ENCODE peak calls at places on chromosomes 13 and 19, in seven cellular contexts. One of them, this sample, is unnamed.

GRCh38 chr13:67736646-67737420 is 506.7 kb upstream of the PCDH9 start:
- DNase-seq in astrocyte of the cerebellum: peak
- DNase-seq in osteocyte: no peak
- DNase-seq in mucosa of descending colon: no peak
- DNase-seq in AG10803: peak
- DNase-seq in cardiac muscle cell: peak
- DNase-seq in B cell: no peak
- DNase-seq in this sample: no peak

GRCh38 chr19:16168465-16169081 is 4.8 kb downstream of the CIB3 start:
- DNase-seq in osteocyte: no peak
- DNase-seq in AG10803: no peak
- DNase-seq in B cell: peak
- DNase-seq in mucosa of descending colon: no peak
- DNase-seq in astrocyte of the cerebellum: no peak
- DNase-seq in cardiac muscle cell: no peak
- DNase-seq in this sample: no peak

GRCh38 chr13:110347535-110348308 is 40.6 kb downstream of the COL4A2 start:
- DNase-seq in B cell: no peak
- DNase-seq in astrocyte of the cerebellum: no peak
- DNase-seq in mucosa of descending colon: no peak
- DNase-seq in cardiac muscle cell: no peak
- DNase-seq in osteocyte: no peak
- DNase-seq in AG10803: peak
- DNase-seq in this sample: peak

GRCh38 chr19:51749979-51750378 is 1.7 kb downstream of the FPR1 start:
- DNase-seq in mucosa of descending colon: no peak
- DNase-seq in astrocyte of the cerebellum: no peak
- DNase-seq in AG10803: peak
- DNase-seq in osteocyte: no peak
- DNase-seq in cardiac muscle cell: no peak
- DNase-seq in B cell: no peak
- DNase-seq in this sample: no peak

GRCh38 chr19:35786299-35787160 is 11.2 kb downstream of the ARHGAP33 start:
- DNase-seq in mucosa of descending colon: no peak
- DNase-seq in B cell: no peak
- DNase-seq in AG10803: no peak
- DNase-seq in cardiac muscle cell: no peak
- DNase-seq in astrocyte of the cerebellum: no peak
- DNase-seq in osteocyte: no peak
- DNase-seq in this sample: no peak

GRCh38 chr13:49776871-49777270 is 15.6 kb downstream of the KPNA3 start:
- DNase-seq in mucosa of descending colon: no peak
- DNase-seq in B cell: no peak
- DNase-seq in AG10803: peak
- DNase-seq in cardiac muscle cell: no peak
- DNase-seq in astrocyte of the cerebellum: no peak
- DNase-seq in osteocyte: no peak
- DNase-seq in this sample: no peak

GRCh38 chr13:37870895-37871550 is 1.5 kb upstream of the TRPC4 start:
- DNase-seq in osteocyte: no peak
- DNase-seq in AG10803: peak
- DNase-seq in astrocyte of the cerebellum: peak
- DNase-seq in mucosa of descending colon: no peak
- DNase-seq in cardiac muscle cell: no peak
- DNase-seq in B cell: no peak
- DNase-seq in this sample: no peak

GRCh38 chr19:29098863-29099481 is 114.0 kb downstream of the UQCRFS1 start:
- DNase-seq in B cell: no peak
- DNase-seq in mucosa of descending colon: peak
- DNase-seq in osteocyte: no peak
- DNase-seq in AG10803: peak
- DNase-seq in cardiac muscle cell: no peak
- DNase-seq in astrocyte of the cerebellum: no peak
- DNase-seq in this sample: peak

GRCh38 chr19:54017266-54017665 is 25.8 kb downstream of the CACNG6 start:
- DNase-seq in cardiac muscle cell: no peak
- DNase-seq in astrocyte of the cerebellum: no peak
- DNase-seq in osteocyte: no peak
- DNase-seq in mucosa of descending colon: no peak
- DNase-seq in B cell: no peak
- DNase-seq in AG10803: peak
- DNase-seq in this sample: no peak

GRCh38 chr13:65063753-65064152 is 2166.4 kb downstream of the PCDH9 start:
- DNase-seq in osteocyte: no peak
- DNase-seq in mucosa of descending colon: no peak
- DNase-seq in astrocyte of the cerebellum: peak
- DNase-seq in AG10803: peak
- DNase-seq in cardiac muscle cell: no peak
- DNase-seq in B cell: no peak
- DNase-seq in this sample: no peak

GRCh38 chr13:76663941-76664340 is 222.3 kb downstream of the KCTD12 start:
- DNase-seq in AG10803: peak
- DNase-seq in mucosa of descending colon: no peak
- DNase-seq in osteocyte: no peak
- DNase-seq in astrocyte of the cerebellum: no peak
- DNase-seq in B cell: no peak
- DNase-seq in cardiac muscle cell: no peak
- DNase-seq in this sample: no peak

GRCh38 chr19:1017115-1017905 is 3.6 kb downstream of the TMEM259 start:
- DNase-seq in cardiac muscle cell: no peak
- DNase-seq in mucosa of descending colon: peak
- DNase-seq in astrocyte of the cerebellum: no peak
- DNase-seq in AG10803: no peak
- DNase-seq in osteocyte: no peak
- DNase-seq in B cell: no peak
- DNase-seq in this sample: peak

GRCh38 chr13:46386996-46387851 is at the start of gene RUBCNL:
- DNase-seq in mucosa of descending colon: peak
- DNase-seq in astrocyte of the cerebellum: no peak
- DNase-seq in AG10803: peak
- DNase-seq in osteocyte: no peak
- DNase-seq in cardiac muscle cell: peak
- DNase-seq in B cell: peak
- DNase-seq in this sample: peak

GRCh38 chr13:63438951-63439350 is 2023.3 kb upstream of the PCDH20 start:
- DNase-seq in cardiac muscle cell: no peak
- DNase-seq in mucosa of descending colon: no peak
- DNase-seq in astrocyte of the cerebellum: no peak
- DNase-seq in osteocyte: no peak
- DNase-seq in B cell: no peak
- DNase-seq in AG10803: no peak
- DNase-seq in this sample: no peak

GRCh38 chr19:6233051-6233826 is 46.5 kb downstream of the MLLT1 start:
- DNase-seq in mucosa of descending colon: peak
- DNase-seq in AG10803: peak
- DNase-seq in cardiac muscle cell: no peak
- DNase-seq in B cell: no peak
- DNase-seq in astrocyte of the cerebellum: peak
- DNase-seq in osteocyte: no peak
- DNase-seq in this sample: no peak

GRCh38 chr13:108816381-108816780 is 187.0 kb downstream of the MYO16 start:
- DNase-seq in astrocyte of the cerebellum: no peak
- DNase-seq in AG10803: no peak
- DNase-seq in B cell: no peak
- DNase-seq in osteocyte: no peak
- DNase-seq in mucosa of descending colon: no peak
- DNase-seq in cardiac muscle cell: no peak
- DNase-seq in this sample: peak

GRCh38 chr13:87524775-87525174 is 146.4 kb upstream of the SLITRK5 start:
- DNase-seq in B cell: no peak
- DNase-seq in mucosa of descending colon: no peak
- DNase-seq in cardiac muscle cell: no peak
- DNase-seq in osteocyte: no peak
- DNase-seq in astrocyte of the cerebellum: no peak
- DNase-seq in AG10803: no peak
- DNase-seq in this sample: no peak

GRCh38 chr13:94309997-94310842 is 169.3 kb downstream of the DCT start:
- DNase-seq in B cell: no peak
- DNase-seq in osteocyte: no peak
- DNase-seq in mucosa of descending colon: no peak
- DNase-seq in cardiac muscle cell: no peak
- DNase-seq in AG10803: peak
- DNase-seq in astrocyte of the cerebellum: peak
- DNase-seq in this sample: no peak

GRCh38 chr19:52896431-52897148 is 845 bp downstream of the ZNF320 start:
- DNase-seq in cardiac muscle cell: peak
- DNase-seq in AG10803: peak
- DNase-seq in osteocyte: no peak
- DNase-seq in mucosa of descending colon: peak
- DNase-seq in B cell: no peak
- DNase-seq in astrocyte of the cerebellum: no peak
- DNase-seq in this sample: peak

GRCh38 chr19:4831351-4832340 is at the start of gene TICAM1:
- DNase-seq in B cell: peak
- DNase-seq in mucosa of descending colon: peak
- DNase-seq in astrocyte of the cerebellum: no peak
- DNase-seq in osteocyte: no peak
- DNase-seq in cardiac muscle cell: peak
- DNase-seq in AG10803: peak
- DNase-seq in this sample: peak
- TF ChIP-seq CTCF in B cell: no peak
- TF ChIP-seq CTCF in mucosa of descending colon: no peak
- TF ChIP-seq CTCF in astrocyte of the cerebellum: no peak
- TF ChIP-seq CTCF in osteocyte: no peak
- TF ChIP-seq CTCF in cardiac muscle cell: no peak
- TF ChIP-seq CTCF in AG10803: no peak
- TF ChIP-seq CTCF in this sample: no peak

GRCh38 chr19:13097331-13098258 is 5.1 kb downstream of the LYL1 start:
- DNase-seq in mucosa of descending colon: peak
- DNase-seq in astrocyte of the cerebellum: no peak
- DNase-seq in B cell: peak
- DNase-seq in cardiac muscle cell: no peak
- DNase-seq in AG10803: no peak
- DNase-seq in osteocyte: no peak
- DNase-seq in this sample: peak

GRCh38 chr19:13095393-13095784 is 7.3 kb downstream of the LYL1 start:
- DNase-seq in cardiac muscle cell: no peak
- DNase-seq in astrocyte of the cerebellum: no peak
- DNase-seq in AG10803: no peak
- DNase-seq in mucosa of descending colon: peak
- DNase-seq in osteocyte: no peak
- DNase-seq in B cell: peak
- DNase-seq in this sample: no peak

GRCh38 chr19:13094771-13095392 is 7.8 kb downstream of the LYL1 start:
- DNase-seq in B cell: peak
- DNase-seq in AG10803: no peak
- DNase-seq in cardiac muscle cell: no peak
- DNase-seq in mucosa of descending colon: peak
- DNase-seq in astrocyte of the cerebellum: no peak
- DNase-seq in osteocyte: no peak
- DNase-seq in this sample: no peak

GRCh38 chr19:13096968-13097330 is 5.7 kb downstream of the LYL1 start:
- DNase-seq in cardiac muscle cell: no peak
- DNase-seq in mucosa of descending colon: no peak
- DNase-seq in astrocyte of the cerebellum: no peak
- DNase-seq in AG10803: no peak
- DNase-seq in osteocyte: no peak
- DNase-seq in B cell: peak
- DNase-seq in this sample: no peak

DNA sequence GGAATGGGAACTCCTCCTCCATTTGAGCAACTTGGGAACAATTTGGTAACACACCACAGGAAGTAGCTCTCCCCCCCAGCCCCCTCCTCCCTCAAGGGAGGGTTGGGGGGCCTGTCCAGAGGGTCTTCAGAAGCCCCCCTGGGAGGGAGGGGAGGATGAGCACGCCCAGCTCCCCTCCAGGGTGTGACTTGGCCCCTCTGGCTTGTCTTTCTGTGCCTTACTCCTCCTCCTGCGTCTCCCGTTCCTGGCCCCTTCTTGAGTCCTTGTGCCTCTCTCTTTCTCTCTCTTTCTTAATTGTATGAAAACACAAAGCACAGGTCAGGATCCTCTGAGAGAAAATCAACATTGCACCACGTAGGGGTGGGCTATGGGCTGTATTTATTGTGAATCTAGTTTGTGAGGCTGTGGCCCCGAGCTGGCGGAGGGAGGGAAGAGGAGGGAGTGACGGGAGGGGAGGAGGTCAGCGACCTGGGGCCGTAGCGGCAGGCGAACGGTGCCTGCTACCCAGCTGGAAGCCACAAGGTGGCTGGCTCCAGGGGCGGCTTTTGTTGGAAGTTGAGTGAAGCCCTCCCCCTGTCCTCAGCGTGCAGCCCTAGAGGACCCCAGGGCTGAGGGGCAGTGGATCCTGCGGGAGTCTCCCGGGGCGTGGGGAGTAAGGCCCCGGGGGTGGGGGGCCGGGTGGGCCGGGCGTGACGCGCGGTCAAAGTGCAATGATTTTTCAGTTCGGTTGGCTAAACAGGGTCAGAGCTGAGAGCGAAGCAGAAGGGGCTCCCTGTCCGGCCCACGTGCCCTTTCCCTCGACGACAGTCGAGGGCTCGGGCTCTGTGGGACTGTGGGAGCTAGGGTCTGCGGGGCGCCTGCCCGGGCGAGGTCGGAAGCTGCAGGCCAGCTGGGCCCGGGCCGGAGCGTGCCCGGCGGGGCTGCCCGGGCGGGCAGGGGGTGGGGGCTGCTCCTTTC is 6.4 kb downstream of the LYL1 start:
- DNase-seq in astrocyte of the cerebellum: no peak
- DNase-seq in osteocyte: no peak
- DNase-seq in B cell: peak
- DNase-seq in mucosa of descending colon: no peak
- DNase-seq in AG10803: no peak
- DNase-seq in cardiac muscle cell: peak
- DNase-seq in this sample: no peak
- TF ChIP-seq CTCF in astrocyte of the cerebellum: peak
- TF ChIP-seq CTCF in osteocyte: peak
- TF ChIP-seq CTCF in B cell: no peak
- TF ChIP-seq CTCF in mucosa of descending colon: no peak
- TF ChIP-seq CTCF in AG10803: peak
- TF ChIP-seq CTCF in cardiac muscle cell: peak
- TF ChIP-seq CTCF in this sample: no peak

GRCh38 chr13:44312131-44312530 is 61.5 kb upstream of the SERP2 start:
- DNase-seq in AG10803: no peak
- DNase-seq in osteocyte: no peak
- DNase-seq in mucosa of descending colon: no peak
- DNase-seq in cardiac muscle cell: no peak
- DNase-seq in astrocyte of the cerebellum: no peak
- DNase-seq in B cell: no peak
- DNase-seq in this sample: no peak
- TF ChIP-seq CTCF in AG10803: no peak
- TF ChIP-seq CTCF in osteocyte: no peak
- TF ChIP-seq CTCF in mucosa of descending colon: no peak
- TF ChIP-seq CTCF in cardiac muscle cell: no peak
- TF ChIP-seq CTCF in astrocyte of the cerebellum: no peak
- TF ChIP-seq CTCF in B cell: no peak
- TF ChIP-seq CTCF in this sample: no peak

DNA sequence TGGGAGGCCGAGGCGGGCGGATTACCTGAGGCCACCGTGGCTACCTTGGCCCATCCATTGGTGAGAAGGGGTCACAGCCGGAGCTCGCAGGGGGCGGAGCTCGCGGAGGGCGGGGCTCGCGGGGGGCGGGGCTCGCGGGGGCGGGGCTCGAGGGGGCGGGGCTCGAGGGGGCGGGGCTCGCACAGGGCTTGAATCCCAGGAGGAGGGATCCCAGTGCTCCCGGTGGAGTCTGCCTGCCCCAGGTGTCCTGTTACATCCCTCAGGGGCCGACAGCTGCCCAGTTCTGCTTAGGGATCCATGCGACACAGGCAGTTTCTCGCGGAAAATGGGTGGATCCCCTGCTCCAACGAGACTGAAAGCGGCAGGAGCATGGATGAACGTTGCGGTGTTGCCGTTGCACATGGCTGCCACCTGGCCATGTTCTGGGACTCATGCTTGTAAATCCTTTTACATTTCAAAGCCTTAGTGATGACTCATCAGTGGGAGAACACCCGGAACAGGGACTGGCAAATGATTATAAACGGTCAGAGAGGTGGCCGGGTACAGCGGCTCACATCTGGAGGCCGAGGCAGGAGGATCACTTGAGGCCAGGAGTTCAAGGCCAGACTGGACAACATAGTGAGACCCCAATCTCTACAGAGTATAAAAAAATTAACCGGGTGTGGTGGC is 25.1 kb downstream of the TMPRSS9 start:
- DNase-seq in mucosa of descending colon: peak
- DNase-seq in astrocyte of the cerebellum: no peak
- DNase-seq in B cell: no peak
- DNase-seq in cardiac muscle cell: peak
- DNase-seq in osteocyte: no peak
- DNase-seq in AG10803: peak
- DNase-seq in this sample: peak
- TF ChIP-seq CTCF in mucosa of descending colon: no peak
- TF ChIP-seq CTCF in astrocyte of the cerebellum: no peak
- TF ChIP-seq CTCF in B cell: no peak
- TF ChIP-seq CTCF in cardiac muscle cell: no peak
- TF ChIP-seq CTCF in osteocyte: no peak
- TF ChIP-seq CTCF in AG10803: no peak
- TF ChIP-seq CTCF in this sample: no peak